ENCODE peak calls at places on chromosomes 13 and 19, in eight cellular contexts. P, A, R, K, X, S, N and O are unnamed samples.

GRCh38 chr19:6018786-6019185 is 40.8 kb upstream of the RANBP3 start:
- DNase-seq in P (no peak), A (no peak), R (no peak), K (no peak), X (peak), S (no peak), N (no peak), O (no peak)

GRCh38 chr19:49297403-49297802 is 27.6 kb downstream of the SLC6A16 start:
- DNase-seq in P (no peak), A (no peak), R (no peak), K (no peak), X (no peak), S (no peak), N (no peak), O (peak)

GRCh38 chr13:47111499-47111898 is 214.6 kb upstream of the HTR2A start:
- DNase-seq in P (no peak), A (no peak), R (no peak), K (no peak), X (no peak), S (no peak), N (no peak), O (peak)

GRCh38 chr19:15223649-15224371 is 8.4 kb downstream of the EPHX3 start:
- DNase-seq in P (no peak), A (no peak), R (no peak), K (no peak), X (no peak), S (no peak), N (peak), O (no peak)

GRCh38 chr19:44111910-44112463 is 1.2 kb upstream of the ZNF225 start:
- DNase-seq in P (no peak), A (no peak), R (no peak), K (no peak), X (no peak), S (no peak), N (no peak), O (peak)

GRCh38 chr19:2841858-2842574 is 741 bp downstream of the ZNF555 start:
- DNase-seq in P (peak), A (no peak), R (no peak), K (peak), X (no peak), S (no peak), N (no peak), O (no peak)

GRCh38 chr19:16076958-16077611 is 790 bp downstream of the TPM4 start:
- DNase-seq in P (peak), A (no peak), R (no peak), K (peak), X (peak), S (peak), N (peak), O (no peak)

GRCh38 chr13:30792257-30793000 is 57.1 kb downstream of the ALOX5AP start:
- DNase-seq in P (peak), A (peak), R (peak), K (peak), X (peak), S (peak), N (peak), O (peak)

GRCh38 chr13:19085258-19085657 is 96.4 kb downstream of the TUBA3C start:
- DNase-seq in P (no peak), A (no peak), R (no peak), K (no peak), X (no peak), S (no peak), N (no peak), O (no peak)

GRCh38 chr13:37621811-37622361 is 23.3 kb upstream of the POSTN start:
- DNase-seq in P (no peak), A (no peak), R (no peak), K (no peak), X (no peak), S (no peak), N (no peak), O (no peak)

GRCh38 chr19:1040476-1041271 is 767 bp downstream of the ABCA7 start:
- DNase-seq in P (peak), A (peak), R (peak), K (peak), X (peak), S (peak), N (peak), O (peak)

GRCh38 chr19:33212773-33213172 is 12.9 kb downstream of the SLC7A10 start:
- DNase-seq in P (no peak), A (no peak), R (no peak), K (no peak), X (no peak), S (no peak), N (no peak), O (no peak)

GRCh38 chr19:40519352-40520322 is 52.8 kb downstream of the SPTBN4 start:
- DNase-seq in P (no peak), A (no peak), R (no peak), K (peak), X (no peak), S (no peak), N (no peak), O (peak)

GRCh38 chr19:12701596-12702282 is 5.3 kb upstream of the FBXW9 start:
- DNase-seq in P (no peak), A (no peak), R (no peak), K (no peak), X (no peak), S (no peak), N (no peak), O (no peak)

GRCh38 chr13:34104853-34105252 is 286.9 kb downstream of the RFC3 start:
- DNase-seq in P (no peak), A (no peak), R (no peak), K (no peak), X (no peak), S (no peak), N (no peak), O (no peak)

GRCh38 chr13:47901451-47901850 is 99.6 kb downstream of the SUCLA2 start:
- DNase-seq in P (no peak), A (no peak), R (no peak), K (no peak), X (no peak), S (no peak), N (no peak), O (peak)

GRCh38 chr19:35936738-35937268 is 629 bp downstream of the LRFN3 start:
- DNase-seq in P (no peak), A (no peak), R (no peak), K (no peak), X (no peak), S (no peak), N (no peak), O (no peak)

GRCh38 chr13:92196566-92197256 is 798.3 kb downstream of the GPC5 start:
- DNase-seq in P (no peak), A (no peak), R (no peak), K (no peak), X (no peak), S (no peak), N (no peak), O (peak)
- H3K27ac ChIP-seq in P (no peak), A (no peak), R (no peak), K (no peak), X (no peak), S (no peak), N (no peak), O (peak)

GRCh38 chr19:8815780-8816179 is 16.3 kb downstream of the ZNF558 start:
- DNase-seq in P (no peak), A (no peak), R (no peak), K (no peak), X (no peak), S (no peak), N (no peak), O (no peak)
- H3K4me3 ChIP-seq in P (no peak), A (no peak), R (no peak), K (no peak), X (no peak), S (no peak), N (peak), O (no peak)

DNA sequence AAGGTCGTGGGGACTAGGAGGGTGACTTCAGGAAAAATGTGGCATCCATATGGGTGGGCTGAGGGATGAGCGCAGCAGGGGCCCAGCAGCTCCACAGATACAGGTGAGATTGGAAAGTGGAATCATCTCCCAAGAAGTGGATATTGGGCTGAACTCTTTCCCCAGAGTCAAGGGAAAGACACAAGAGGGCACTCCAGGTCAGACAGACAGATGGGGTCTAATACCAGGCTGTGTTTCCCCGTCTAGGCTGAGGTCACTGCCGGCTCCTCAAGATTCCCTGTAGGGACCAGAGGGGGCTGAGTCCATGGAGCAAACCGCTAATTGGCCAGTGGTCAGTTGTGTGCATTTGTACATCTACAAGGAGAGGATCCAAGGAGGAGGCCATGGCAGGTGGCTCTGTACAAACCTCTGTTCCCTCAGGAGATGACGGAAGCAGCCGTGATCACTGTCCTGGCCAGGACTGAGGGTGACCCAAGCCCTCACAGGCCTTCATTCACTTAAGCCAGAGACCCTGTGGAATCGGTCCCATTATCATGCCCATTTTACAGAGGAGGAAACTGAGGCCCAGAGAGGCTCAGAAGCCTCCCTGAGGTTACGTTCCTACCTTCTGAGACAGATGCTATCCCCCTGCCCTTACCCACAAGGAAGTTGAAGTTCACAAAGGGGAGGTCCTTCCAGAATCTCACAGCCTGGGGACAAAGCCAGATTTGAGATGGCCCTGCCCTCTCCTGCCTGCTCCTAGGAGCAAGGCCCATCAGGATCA is 14.9 kb upstream of the IGLON5 start:
- DNase-seq in P (no peak), A (no peak), R (peak), K (no peak), X (no peak), S (no peak), N (no peak), O (no peak)
- TF ChIP-seq CTCF in P (no peak), A (no peak), R (no peak), K (no peak), X (no peak), S (no peak), N (no peak), O (no peak)

GRCh38 chr19:50428768-50429463 is 3.8 kb upstream of the MYBPC2 start:
- DNase-seq in P (no peak), A (no peak), R (no peak), K (no peak), X (no peak), S (no peak), N (no peak), O (no peak)
- H3K27ac ChIP-seq in P (no peak), A (no peak), R (no peak), K (no peak), X (no peak), S (no peak), N (no peak), O (no peak)